ENCODE peak calls at places on chromosomes 12 and 14, in seven cellular contexts. F, U, S, D, B, Q and W are unnamed samples.

GRCh38 chr12:122732170-122732569 is 1.5 kb upstream of the HCAR1 start:
- DNase-seq in F (no peak), U (no peak), S (no peak), D (no peak), B (no peak), Q (no peak), W (no peak)

GRCh38 chr12:31728289-31728916 is 418 bp downstream of the AMN1 start:
- DNase-seq in F (no peak), U (peak; percentile 79), S (peak; percentile 65), D (peak; percentile 70), B (no peak), Q (peak; percentile 66), W (peak; percentile 70)

GRCh38 chr12:99915251-99916082 is 69.3 kb downstream of the ANKS1B start:
- DNase-seq in F (peak; percentile 65), U (no peak), S (no peak), D (no peak), B (no peak), Q (no peak), W (no peak)

GRCh38 chr14:73865536-73866113 is 14.0 kb downstream of the PTGR2 start:
- DNase-seq in F (no peak), U (no peak), S (peak; percentile 69), D (no peak), B (no peak), Q (no peak), W (no peak)

GRCh38 chr12:122190842-122191668 is 8.1 kb downstream of the LRRC43 start:
- DNase-seq in F (peak; percentile 59), U (no peak), S (peak; percentile 80), D (peak; percentile 52), B (peak; percentile 64), Q (peak; percentile 80), W (peak; percentile 58)

GRCh38 chr14:101058571-101058970 is 155.0 kb upstream of the RTL1 start:
- DNase-seq in F (peak; percentile 76), U (no peak), S (no peak), D (no peak), B (no peak), Q (no peak), W (no peak)

GRCh38 chr14:84453541-84453940 is 1076.4 kb upstream of the FLRT2 start:
- DNase-seq in F (no peak), U (no peak), S (no peak), D (no peak), B (no peak), Q (no peak), W (no peak)

GRCh38 chr14:63243646-63244045 is 39.4 kb downstream of the RHOJ start:
- DNase-seq in F (no peak), U (no peak), S (no peak), D (no peak), B (no peak), Q (no peak), W (no peak)

GRCh38 chr12:4819654-4820053 is 90.1 kb upstream of the KCNA1 start:
- DNase-seq in F (peak; percentile 13), U (no peak), S (no peak), D (no peak), B (no peak), Q (no peak), W (no peak)

GRCh38 chr14:98174031-98174430 is 1098.0 kb downstream of the BCL11B start:
- DNase-seq in F (no peak), U (no peak), S (no peak), D (no peak), B (no peak), Q (no peak), W (no peak)

GRCh38 chr14:61479746-61480502 is 158.5 kb downstream of the PRKCH start:
- DNase-seq in F (peak; percentile 66), U (no peak), S (no peak), D (no peak), B (no peak), Q (no peak), W (no peak)
- H3K4me1 ChIP-seq in F (peaks cover 30% of the 10 kb centered on the region), U (peaks cover 21% of the 10 kb centered on the region), S (peaks cover 25% of the 10 kb centered on the region), D (peaks cover 4% of the 10 kb centered on the region), B (peaks cover 21% of the 10 kb centered on the region), Q (peaks cover 26% of the 10 kb centered on the region), W (no peaks in the 10 kb centered on the region)

GRCh38 chr12:53973093-53974042 is at the start of gene HOXC11:
- DNase-seq in F (no peak), U (peak; percentile 57), S (no peak), D (no peak), B (no peak), Q (peak; percentile 73), W (no peak)
- H3K27me3 ChIP-seq in F (peaks cover 97% of the 10 kb centered on the region), U (peaks cover 99% of the 10 kb centered on the region), S (peaks cover 5% of the 10 kb centered on the region), D (no peaks in the 10 kb centered on the region), B (no peaks in the 10 kb centered on the region), Q (peaks cover 28% of the 10 kb centered on the region), W (no peaks in the 10 kb centered on the region)

GRCh38 chr12:13173537-13173936 is 23.0 kb upstream of the EMP1 start:
- DNase-seq in F (peak; percentile 97), U (no peak), S (no peak), D (no peak), B (peak; percentile 82), Q (peak; percentile 75), W (peak; percentile 83)

GRCh38 chr12:13176257-13176656 is 20.3 kb upstream of the EMP1 start:
- DNase-seq in F (no peak), U (no peak), S (no peak), D (no peak), B (no peak), Q (no peak), W (no peak)

GRCh38 chr12:13177373-13177772 is 19.2 kb upstream of the EMP1 start:
- DNase-seq in F (no peak), U (no peak), S (no peak), D (no peak), B (no peak), Q (no peak), W (no peak)

GRCh38 chr12:13177896-13178295 is 18.6 kb upstream of the EMP1 start:
- DNase-seq in F (no peak), U (no peak), S (peak; percentile 85), D (no peak), B (no peak), Q (no peak), W (no peak)

GRCh38 chr12:13175499-13175898 is 21.0 kb upstream of the EMP1 start:
- DNase-seq in F (no peak), U (no peak), S (peak; percentile 74), D (no peak), B (no peak), Q (no peak), W (no peak)
- H3K4me1 ChIP-seq in F (peaks cover 35% of the 10 kb centered on the region), U (peaks cover 16% of the 10 kb centered on the region), S (peaks cover 8% of the 10 kb centered on the region), D (peaks cover 3% of the 10 kb centered on the region), B (peaks cover 14% of the 10 kb centered on the region), Q (peaks cover 4% of the 10 kb centered on the region), W (no peaks in the 10 kb centered on the region)

GRCh38 chr12:34336619-34337465 is 314.5 kb downstream of the ALG10 start:
- DNase-seq in F (no peak), U (no peak), S (no peak), D (no peak), B (no peak), Q (no peak), W (no peak)
- H3K27me3 ChIP-seq in F (no peaks in the 10 kb centered on the region), U (no peaks in the 10 kb centered on the region), S (no peaks in the 10 kb centered on the region), D (no peaks in the 10 kb centered on the region), B (no peaks in the 10 kb centered on the region), Q (peaks cover 7% of the 10 kb centered on the region), W (no peaks in the 10 kb centered on the region)

GRCh38 chr14:102795060-102795925 is 18.0 kb downstream of the TRAF3 start:
- DNase-seq in F (peak; percentile 91), U (no peak), S (peak; percentile 86), D (peak; percentile 55), B (peak; percentile 72), Q (no peak), W (no peak)

GRCh38 chr14:102793531-102794328 is 16.5 kb downstream of the TRAF3 start:
- DNase-seq in F (no peak), U (no peak), S (no peak), D (no peak), B (no peak), Q (no peak), W (no peak)

GRCh38 chr14:102798926-102799325 is 21.7 kb downstream of the TRAF3 start:
- DNase-seq in F (no peak), U (no peak), S (no peak), D (no peak), B (no peak), Q (no peak), W (no peak)

GRCh38 chr14:102799684-102800562 is 22.7 kb downstream of the TRAF3 start:
- DNase-seq in F (peak; percentile 90), U (no peak), S (no peak), D (no peak), B (no peak), Q (no peak), W (no peak)

GRCh38 chr14:102796661-102797190 is 19.5 kb downstream of the TRAF3 start:
- DNase-seq in F (no peak), U (no peak), S (no peak), D (no peak), B (no peak), Q (no peak), W (no peak)
- H3K4me1 ChIP-seq in F (peaks cover 17% of the 10 kb centered on the region), U (no peaks in the 10 kb centered on the region), S (peaks cover 11% of the 10 kb centered on the region), D (no peaks in the 10 kb centered on the region), B (no peaks in the 10 kb centered on the region), Q (no peaks in the 10 kb centered on the region), W (no peaks in the 10 kb centered on the region)